ENCODE peak calls at places on chromosome 22, in four cellular contexts. Q is body of pancreas, V is kidney epithelial cell, W is fibroblast of lung. H is an unnamed sample.

GRCh38 chr22:19691721-19692341 is 22.5 kb upstream of the SEPTIN5 start:
- DNase-seq in Q (no peak), V (peak; percentile 31), W (peak; percentile 51), H (peak; percentile 24)

GRCh38 chr22:19201858-19202798 is 23.6 kb upstream of the SLC25A1 start:
- DNase-seq in Q (no peak), V (no peak), W (no peak), H (no peak)

GRCh38 chr22:18032455-18033101 is 8.2 kb upstream of the MICAL3 start:
- DNase-seq in Q (no peak), V (peak; percentile 82), W (peak; percentile 55), H (no peak)

GRCh38 chr22:28899199-28899853 is 16.0 kb downstream of the ZNRF3 start:
- DNase-seq in Q (no peak), V (no peak), W (peak; percentile 32), H (no peak)

GRCh38 chr22:19680911-19681862 is 33.1 kb upstream of the SEPTIN5 start:
- DNase-seq in Q (no peak), V (no peak), W (peak; percentile 18), H (no peak)

GRCh38 chr22:40638261-40638660 is 1.7 kb upstream of the MRTFA start:
- DNase-seq in Q (no peak), V (no peak), W (no peak), H (no peak)

GRCh38 chr22:36435516-36436415 is 45.7 kb downstream of the TXN2 start:
- DNase-seq in Q (peak; percentile 87), V (no peak), W (no peak), H (no peak)

GRCh38 chr22:34972498-34972897 is 93.5 kb upstream of the ISX start:
- DNase-seq in Q (no peak), V (no peak), W (no peak), H (no peak)

GRCh38 chr22:35540600-35541253 is at the start of gene RASD2:
- DNase-seq in Q (peak; percentile 31), V (no peak), W (no peak), H (no peak)

GRCh38 chr22:32911526-32911925 is 110.0 kb downstream of the TIMP3 start:
- DNase-seq in Q (no peak), V (no peak), W (peak; percentile 10), H (no peak)

GRCh38 chr22:33687464-33687863 is 232.8 kb downstream of the LARGE1 start:
- DNase-seq in Q (peak; percentile 39), V (no peak), W (no peak), H (no peak)

GRCh38 chr22:19902245-19902699 is 39.3 kb upstream of the COMT start:
- DNase-seq in Q (no peak), V (no peak), W (no peak), H (no peak)

GRCh38 chr22:48100685-48101417 is 1338.4 kb downstream of the TBC1D22A start:
- DNase-seq in Q (no peak), V (no peak), W (no peak), H (no peak)

GRCh38 chr22:44385781-44386180 is 73.0 kb upstream of the SHISAL1 start:
- DNase-seq in Q (no peak), V (no peak), W (no peak), H (no peak)

GRCh38 chr22:27754247-27754887 is 47.2 kb downstream of the MN1 start:
- DNase-seq in Q (no peak), V (no peak), W (no peak), H (no peak)

GRCh38 chr22:49253656-49254055 is 574.0 kb downstream of the BRD1 start:
- DNase-seq in Q (no peak), V (no peak), W (no peak), H (no peak)

GRCh38 chr22:19579880-19580279 is 55.7 kb upstream of the CLDN5 start:
- DNase-seq in Q (no peak), V (no peak), W (no peak), H (no peak)

GRCh38 chr22:31614781-31615480 is 47.1 kb downstream of the PISD start:
- DNase-seq in Q (no peak), V (no peak), W (no peak), H (no peak)

GRCh38 chr22:35648066-35649025 is at the start of gene APOL6:
- DNase-seq in Q (peak; percentile 39), V (no peak), W (peak; percentile 92), H (peak; percentile 54)

GRCh38 chr22:48957311-48957986 is 870.2 kb downstream of the BRD1 start:
- DNase-seq in Q (no peak), V (no peak), W (no peak), H (no peak)

GRCh38 chr22:50283821-50284220 is 13.6 kb upstream of the MAPK11 start:
- DNase-seq in Q (no peak), V (no peak), W (no peak), H (no peak)

GRCh38 chr22:28344893-28345292 is 334.7 kb downstream of the TTC28 start:
- DNase-seq in Q (no peak), V (no peak), W (peak; percentile 22), H (no peak)

GRCh38 chr22:40263191-40263590 is 83.1 kb upstream of the ADSL start:
- DNase-seq in Q (no peak), V (no peak), W (no peak), H (no peak)

GRCh38 chr22:44442856-44443595 is 55.0 kb downstream of the RTL6 start:
- DNase-seq in Q (no peak), V (no peak), W (no peak), H (no peak)

GRCh38 chr22:23849009-23850006 is 8.4 kb upstream of the SLC2A11 start:
- DNase-seq in Q (peak; percentile 89), V (no peak), W (peak; percentile 57), H (no peak)

GRCh38 chr22:38006906-38007305 is 22.6 kb upstream of the SOX10 start:
- DNase-seq in Q (no peak), V (no peak), W (no peak), H (no peak)

GRCh38 chr22:44164031-44164430 is 16.7 kb upstream of the PARVG start:
- DNase-seq in Q (no peak), V (no peak), W (no peak), H (no peak)

GRCh38 chr22:39152024-39152510 is 413 bp downstream of the CBX7 start:
- DNase-seq in Q (no peak), V (no peak), W (no peak), H (no peak)
- H3K4me3 ChIP-seq in Q (peak overlapping the region; percentile 86), V (peak overlapping the region; percentile 61), W (peak overlapping the region; percentile 58), H (peak overlapping the region; percentile 57)

GRCh38 chr22:30307026-30307574 is 17.8 kb upstream of the CASTOR1 start:
- DNase-seq in Q (no peak), V (no peak), W (no peak), H (no peak)

GRCh38 chr22:30306629-30307016 is 17.3 kb upstream of the CASTOR1 start:
- DNase-seq in Q (no peak), V (no peak), W (no peak), H (no peak)

GRCh38 chr22:30304495-30305244 is 15.4 kb upstream of the CASTOR1 start:
- DNase-seq in Q (peak; percentile 49), V (no peak), W (no peak), H (no peak)

GRCh38 chr22:30305906-30306628 is 16.8 kb upstream of the CASTOR1 start:
- DNase-seq in Q (no peak), V (no peak), W (no peak), H (no peak)

DNA sequence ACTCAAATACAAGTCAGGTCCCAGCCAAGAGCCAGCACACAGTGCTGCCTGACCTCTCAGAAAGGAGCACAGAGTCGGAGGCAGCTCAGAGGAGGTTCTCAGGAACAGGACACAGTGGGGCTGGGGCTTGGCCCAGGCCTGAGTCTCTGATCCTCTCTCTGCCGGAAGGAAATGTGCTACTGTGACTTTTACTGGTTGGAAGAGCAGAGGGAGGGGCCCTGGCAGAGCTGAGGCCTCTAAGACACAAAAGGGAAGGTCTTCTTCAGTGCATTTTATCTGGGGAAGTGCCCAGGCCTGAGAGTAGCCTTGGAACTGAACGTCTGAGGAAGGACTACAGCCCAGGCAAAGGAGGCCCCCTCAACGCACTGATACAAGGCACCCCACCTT is 16.2 kb upstream of the CASTOR1 start:
- DNase-seq in Q (peak; percentile 48), V (no peak), W (no peak), H (no peak)
- H3K4me3 ChIP-seq in Q (no peak overlapping the region), V (no peak overlapping the region), W (no peak overlapping the region), H (no peak overlapping the region)

GRCh38 chr22:30212363-30212995 is 34.1 kb downstream of the LIF start:
- DNase-seq in Q (peak; percentile 85), V (peak; percentile 98), W (peak; percentile 90), H (peak; percentile 75)
- H3K4me3 ChIP-seq in Q (no peak overlapping the region), V (no peak overlapping the region), W (no peak overlapping the region), H (no peak overlapping the region)

GRCh38 chr22:42996646-42997365 is 18.1 kb downstream of the PACSIN2 start:
- DNase-seq in Q (peak; percentile 60), V (no peak), W (no peak), H (no peak)
- H3K4me3 ChIP-seq in Q (no peak overlapping the region), V (no peak overlapping the region), W (no peak overlapping the region), H (no peak overlapping the region)

DNA sequence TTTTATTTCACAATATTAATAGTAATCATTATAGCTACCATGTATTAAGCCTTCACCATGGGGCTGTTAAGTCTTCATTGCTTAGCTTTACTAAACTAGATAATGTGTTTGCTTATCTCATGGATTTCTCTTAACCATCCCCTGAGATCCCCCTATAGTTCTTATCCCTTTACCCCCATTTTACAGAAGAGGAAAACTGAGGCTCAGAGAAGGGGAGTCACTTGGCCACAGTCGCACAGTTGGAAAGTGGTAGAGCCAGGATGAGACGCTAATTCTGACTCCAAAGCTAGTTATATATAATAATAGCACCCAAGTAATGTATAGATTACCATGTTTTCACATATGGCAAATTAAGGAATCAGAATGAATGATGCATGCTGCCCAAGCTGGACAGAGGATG is 9.7 kb upstream of the TFIP11 start:
- DNase-seq in Q (no peak), V (no peak), W (no peak), H (no peak)
- H3K4me3 ChIP-seq in Q (no peak overlapping the region), V (no peak overlapping the region), W (no peak overlapping the region), H (no peak overlapping the region)

DNA sequence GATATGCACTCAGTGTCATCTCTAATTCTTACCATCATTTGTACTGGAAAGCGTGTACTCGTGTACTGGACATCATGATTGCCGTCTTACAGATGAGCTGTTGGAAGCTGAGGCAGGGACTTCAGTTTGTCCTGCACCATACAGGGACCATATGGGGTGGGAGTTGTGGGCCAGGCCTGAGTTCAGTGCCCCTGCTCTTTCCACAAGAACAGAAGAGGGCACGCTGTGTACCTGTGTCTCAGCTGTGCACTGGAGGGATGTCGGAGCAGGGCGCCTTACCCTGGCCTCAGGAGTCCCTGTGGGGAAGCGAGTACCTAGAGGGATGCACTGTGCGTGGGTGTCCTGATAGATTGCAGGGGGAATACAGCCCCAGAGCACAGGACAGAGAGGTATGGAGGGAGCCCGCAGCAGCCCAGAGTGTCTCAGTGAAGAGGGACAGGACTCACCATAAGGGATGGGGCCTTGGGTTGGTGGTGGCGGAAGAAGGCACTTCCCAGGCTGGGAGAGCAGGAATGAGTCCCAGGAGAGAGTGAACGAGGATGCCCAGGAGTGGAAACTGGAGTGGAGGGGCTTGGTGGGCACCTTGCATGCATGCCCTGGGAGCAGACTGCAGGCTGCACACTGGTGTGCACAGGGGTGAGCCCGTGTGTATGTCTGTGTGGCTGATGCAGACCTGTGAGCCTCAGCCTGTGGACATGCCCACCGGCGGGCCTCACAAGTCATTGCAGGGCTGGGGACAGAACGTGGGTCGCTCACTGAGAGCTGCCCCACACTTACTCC is 329.7 kb downstream of the TBC1D22A start:
- DNase-seq in Q (no peak), V (no peak), W (no peak), H (no peak)
- H3K4me3 ChIP-seq in Q (no peak overlapping the region), V (no peak overlapping the region), W (no peak overlapping the region), H (no peak overlapping the region)